ENCODE peak calls at places on chromosome 9, in ten cellular contexts. V, Z, C, X, I, O, J, G, D and K are unnamed samples.

GRCh38 chr9:8394341-8394740 is 594.8 kb upstream of the DMAC1 start:
- DNase-seq in D (no peak), X (no peak), C (no peak), O (no peak), V (no peak), G (no peak), Z (no peak), I (no peak), J (no peak), K (no peak)

GRCh38 chr9:31142456-31142855 is 1242.0 kb upstream of the ACO1 start:
- DNase-seq in G (no peak), J (no peak), D (no peak), O (no peak), V (no peak), C (no peak), Z (no peak), I (no peak), X (no peak), K (no peak)

GRCh38 chr9:107975426-107976010 is 485.9 kb upstream of the KLF4 start:
- DNase-seq in J (no peak), V (no peak), O (no peak), I (peak), C (no peak), G (peak), D (no peak), X (no peak), Z (no peak), K (no peak)

GRCh38 chr9:127007638-127008037 is 93.1 kb downstream of the RALGPS1 start:
- DNase-seq in J (no peak), Z (no peak), X (no peak), C (no peak), D (no peak), V (no peak), I (no peak), O (no peak), G (no peak), K (no peak)

GRCh38 chr9:26833792-26834191 is 58.8 kb downstream of the CAAP1 start:
- DNase-seq in O (no peak), C (no peak), I (peak), Z (no peak), D (no peak), X (peak), V (no peak), J (no peak), G (no peak), K (peak)

GRCh38 chr9:120985759-120986353 is 59.3 kb upstream of the TRAF1 start:
- DNase-seq in I (no peak), Z (peak), O (no peak), X (peak), G (peak), V (no peak), J (peak), C (peak), D (peak), K (peak)

GRCh38 chr9:14307989-14308750 is 5.8 kb downstream of the NFIB start:
- DNase-seq in J (peak), V (no peak), X (no peak), D (no peak), Z (no peak), I (no peak), G (peak), O (no peak), C (no peak), K (no peak)

GRCh38 chr9:104144336-104144735 is 50.2 kb downstream of the SMC2 start:
- DNase-seq in Z (no peak), G (no peak), O (no peak), J (peak), I (no peak), X (no peak), C (no peak), V (no peak), D (no peak), K (peak)

GRCh38 chr9:126957687-126958053 is 43.1 kb downstream of the RALGPS1 start:
- DNase-seq in Z (no peak), J (peak), C (peak), O (no peak), D (no peak), I (no peak), G (peak), X (no peak), V (no peak), K (peak)

GRCh38 chr9:20276762-20277161 is 345.5 kb downstream of the MLLT3 start:
- DNase-seq in Z (no peak), D (no peak), V (no peak), C (no peak), G (no peak), O (no peak), I (no peak), J (no peak), X (no peak), K (no peak)

GRCh38 chr9:32004431-32005076 is 379.9 kb upstream of the ACO1 start:
- DNase-seq in V (no peak), O (no peak), J (no peak), I (no peak), X (no peak), D (no peak), Z (no peak), G (peak), C (no peak), K (no peak)

GRCh38 chr9:77475641-77476473 is 172.3 kb downstream of the GNA14 start:
- DNase-seq in O (no peak), D (no peak), I (no peak), X (peak), Z (no peak), J (peak), C (peak), V (no peak), G (peak), K (no peak)

GRCh38 chr9:72322259-72322658 is 42.7 kb downstream of the ZFAND5 start:
- DNase-seq in J (no peak), D (no peak), X (no peak), Z (no peak), V (no peak), O (no peak), G (no peak), I (no peak), C (no peak), K (no peak)

GRCh38 chr9:102225806-102226441 is 487.5 kb upstream of the GRIN3A start:
- DNase-seq in X (no peak), V (no peak), O (no peak), G (no peak), J (peak), D (no peak), I (no peak), C (peak), Z (no peak), K (no peak)

GRCh38 chr9:85212209-85212608 is 529.5 kb downstream of the AGTPBP1 start:
- DNase-seq in G (peak), X (no peak), D (no peak), I (no peak), Z (no peak), O (no peak), C (peak), V (no peak), J (no peak), K (peak)

GRCh38 chr9:114930063-114930812 is at the start of gene TNFSF8:
- DNase-seq in O (no peak), D (no peak), J (no peak), G (no peak), X (no peak), V (no peak), C (no peak), I (no peak), Z (no peak), K (no peak)

GRCh38 chr9:98215821-98216220 is 23.4 kb upstream of the CORO2A start:
- DNase-seq in G (peak), D (no peak), Z (peak), I (no peak), J (peak), V (no peak), C (no peak), X (peak), O (no peak), K (no peak)

GRCh38 chr9:126397056-126397455 is 70.4 kb downstream of the MVB12B start:
- DNase-seq in D (no peak), I (no peak), Z (no peak), J (no peak), C (no peak), O (no peak), X (no peak), G (no peak), V (peak), K (no peak)

GRCh38 chr9:98010450-98010849 is 27.3 kb downstream of the ANP32B start:
- DNase-seq in C (peak), Z (no peak), O (no peak), J (peak), G (peak), V (no peak), X (peak), I (no peak), D (no peak), K (peak)

GRCh38 chr9:134321957-134322741 is 4.1 kb upstream of the RXRA start:
- DNase-seq in Z (peak), X (no peak), C (no peak), I (no peak), J (no peak), G (no peak), D (no peak), V (no peak), O (no peak), K (no peak)

GRCh38 chr9:15142903-15143534 is 164.0 kb downstream of the TTC39B start:
- DNase-seq in X (peak), C (peak), Z (no peak), O (no peak), I (no peak), G (peak), D (no peak), V (no peak), J (peak), K (peak)

GRCh38 chr9:87615547-87616148 is 110.3 kb upstream of the CTSL start:
- DNase-seq in O (no peak), G (peak), Z (no peak), I (no peak), X (no peak), D (no peak), C (no peak), V (no peak), J (peak), K (no peak)

GRCh38 chr9:89391585-89391984 is 73.3 kb downstream of the SECISBP2 start:
- DNase-seq in I (no peak), G (no peak), Z (no peak), J (no peak), V (no peak), D (no peak), O (no peak), C (no peak), X (no peak), K (no peak)

GRCh38 chr9:99431103-99431502 is 209.0 kb downstream of the SEC61B start:
- DNase-seq in V (no peak), Z (no peak), G (peak), I (no peak), D (no peak), X (no peak), O (no peak), C (peak), J (peak), K (no peak)

GRCh38 chr9:38689678-38690077 is 30.3 kb downstream of the FAM240B start:
- DNase-seq in G (peak), V (no peak), D (no peak), J (peak), O (no peak), I (peak), X (peak), Z (no peak), C (no peak), K (no peak)

GRCh38 chr9:5614985-5615384 is 13.9 kb upstream of the RIC1 start:
- DNase-seq in V (no peak), O (no peak), X (peak), I (no peak), Z (no peak), D (no peak), J (no peak), G (no peak), C (no peak), K (no peak)

GRCh38 chr9:112378441-112379176 is 1.3 kb upstream of the HSDL2 start:
- DNase-seq in G (no peak), O (no peak), C (peak), J (peak), Z (no peak), V (peak), I (no peak), D (no peak), X (no peak), K (peak)

GRCh38 chr9:69056416-69056815 is 20.9 kb downstream of the FXN start:
- DNase-seq in G (no peak), I (no peak), Z (no peak), J (no peak), X (no peak), O (no peak), C (no peak), D (no peak), V (no peak), K (no peak)

GRCh38 chr9:121744687-121745395 is 93.4 kb downstream of the DAB2IP start:
- DNase-seq in I (no peak), O (no peak), C (peak), V (no peak), Z (no peak), J (peak), G (no peak), D (no peak), X (peak), K (no peak)

GRCh38 chr9:88256216-88256615 is 117.9 kb upstream of the SPATA31C2 start:
- DNase-seq in J (no peak), X (no peak), C (no peak), G (no peak), V (no peak), Z (no peak), I (no peak), D (no peak), O (no peak), K (no peak)

GRCh38 chr9:4750021-4750673 is 9.1 kb upstream of the AK3 start:
- DNase-seq in J (peak), V (no peak), C (peak), G (peak), Z (no peak), D (no peak), I (no peak), O (no peak), X (peak), K (peak)

GRCh38 chr9:85600675-85601263 is 141.0 kb downstream of the AGTPBP1 start:
- DNase-seq in C (no peak), X (peak), J (no peak), I (no peak), O (no peak), Z (no peak), G (no peak), V (no peak), D (no peak), K (peak)

GRCh38 chr9:126002476-126003350 is 255.5 kb downstream of the PBX3 start:
- DNase-seq in C (no peak), D (no peak), X (no peak), O (no peak), I (no peak), Z (no peak), V (no peak), J (no peak), G (no peak), K (no peak)

GRCh38 chr9:103377667-103378066 is 382.5 kb downstream of the CYLC2 start:
- DNase-seq in G (no peak), X (no peak), J (no peak), V (no peak), C (no peak), I (no peak), O (no peak), D (no peak), Z (no peak), K (no peak)

GRCh38 chr9:78026416-78026815 is 5.2 kb downstream of the GNAQ start:
- DNase-seq in O (no peak), G (no peak), D (no peak), C (no peak), V (no peak), X (no peak), I (no peak), Z (no peak), J (peak), K (peak)

GRCh38 chr9:69923972-69924371 is 103.4 kb downstream of the CFAP95 start:
- DNase-seq in O (no peak), C (no peak), G (no peak), Z (no peak), X (peak), I (no peak), D (no peak), V (no peak), J (no peak), K (no peak)

GRCh38 chr9:70156729-70157128 is 102.0 kb upstream of the SMC5 start:
- DNase-seq in Z (no peak), I (no peak), C (no peak), G (peak), D (no peak), O (no peak), V (no peak), X (no peak), J (peak), K (no peak)

DNA sequence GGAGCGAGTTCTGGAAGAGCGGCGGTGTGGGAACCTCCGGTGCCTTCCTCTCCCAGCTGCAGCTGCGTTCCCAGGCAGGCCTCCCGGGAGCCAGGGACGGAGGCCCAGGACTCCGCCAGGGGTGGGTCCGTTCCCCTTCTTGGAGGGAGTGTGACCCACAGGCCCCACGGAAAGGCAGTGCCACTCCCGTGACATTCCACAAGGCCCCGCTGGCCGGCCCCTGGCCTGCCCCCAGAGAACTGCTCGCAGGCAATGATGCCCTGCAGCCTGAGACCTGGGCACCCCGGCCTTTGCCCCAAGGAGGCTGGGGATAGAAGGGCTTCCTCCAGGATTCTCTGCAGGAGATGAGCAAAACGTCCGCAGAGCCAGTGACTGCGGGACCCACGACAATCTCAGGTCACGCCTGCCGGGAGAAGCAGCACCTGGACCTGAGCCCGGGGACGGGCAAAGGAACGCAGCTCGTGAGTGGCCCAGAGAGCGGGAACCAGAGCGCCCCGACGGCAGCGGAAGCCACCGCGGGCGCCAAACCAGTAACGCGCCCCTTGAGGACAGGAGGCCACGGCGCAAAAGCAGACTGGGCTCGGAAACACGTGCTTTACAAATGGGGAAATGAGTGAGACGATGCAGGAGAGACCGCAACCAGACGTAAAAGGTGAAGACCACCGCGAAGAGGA is 9.3 kb downstream of the OBP2B start:
- DNase-seq in X (peak), Z (no peak), V (peak), I (no peak), D (no peak), O (no peak), C (no peak), G (no peak), J (peak), K (no peak)
- TF ChIP-seq CTCF in X (peak), Z (no peak), V (no peak), I (no peak), D (no peak), O (no peak), C (no peak), G (no peak), J (no peak), K (no peak)

GRCh38 chr9:129517006-129517405 is 103.9 kb downstream of the C9orf50 start:
- DNase-seq in V (no peak), I (no peak), D (no peak), G (no peak), C (no peak), X (no peak), Z (no peak), J (no peak), O (no peak), K (no peak)
- TF ChIP-seq CTCF in V (no peak), I (no peak), D (no peak), G (no peak), C (no peak), X (no peak), Z (no peak), J (no peak), O (no peak), K (no peak)

GRCh38 chr9:21395778-21396717 is 10.8 kb upstream of the IFNA2 start:
- DNase-seq in V (peak), O (no peak), C (no peak), G (peak), J (peak), D (no peak), I (no peak), Z (peak), X (peak), K (no peak)

GRCh38 chr9:21392270-21392669 is 7.1 kb upstream of the IFNA2 start:
- DNase-seq in G (peak), I (no peak), C (no peak), J (peak), V (no peak), D (no peak), O (no peak), Z (no peak), X (peak), K (peak)
- TF ChIP-seq CTCF in G (peak), I (no peak), C (peak), J (peak), V (no peak), D (peak), O (no peak), Z (no peak), X (no peak), K (peak)

GRCh38 chr9:133090187-133090586 is 28.4 kb downstream of the CEL start:
- DNase-seq in I (no peak), G (no peak), O (no peak), D (no peak), X (no peak), V (no peak), J (no peak), Z (no peak), C (no peak), K (no peak)

GRCh38 chr9:133098871-133099270 is 22.2 kb downstream of the RALGDS start:
- DNase-seq in V (no peak), D (no peak), J (no peak), I (no peak), Z (no peak), G (no peak), X (no peak), C (no peak), O (no peak), K (no peak)

GRCh38 chr9:133098104-133098754 is 22.8 kb downstream of the RALGDS start:
- DNase-seq in J (no peak), C (no peak), X (no peak), V (no peak), G (no peak), O (no peak), D (no peak), Z (no peak), I (peak), K (no peak)

GRCh38 chr9:133090752-133091325 is 29.1 kb downstream of the CEL start:
- DNase-seq in G (no peak), I (no peak), O (no peak), J (no peak), D (no peak), Z (no peak), X (no peak), C (no peak), V (no peak), K (no peak)

GRCh38 chr9:133094842-133095393 is 26.1 kb downstream of the RALGDS start:
- DNase-seq in Z (no peak), C (no peak), O (no peak), D (no peak), V (no peak), J (no peak), I (no peak), X (no peak), G (no peak), K (no peak)
- TF ChIP-seq CTCF in Z (peak), C (no peak), O (no peak), D (no peak), V (no peak), J (no peak), I (no peak), X (no peak), G (no peak), K (no peak)

GRCh38 chr9:131395745-131396479 is 2.0 kb downstream of the PRRC2B start:
- DNase-seq in D (no peak), J (no peak), O (no peak), C (no peak), V (no peak), G (no peak), Z (no peak), X (no peak), I (no peak), K (peak)

GRCh38 chr9:131394464-131395026 is 659 bp downstream of the PRRC2B start:
- DNase-seq in V (peak), J (peak), D (no peak), O (no peak), X (peak), I (peak), Z (peak), G (peak), C (no peak), K (no peak)

GRCh38 chr9:131391504-131391903 is 2.4 kb upstream of the PRRC2B start:
- DNase-seq in G (no peak), O (no peak), J (no peak), Z (no peak), D (no peak), V (no peak), X (no peak), C (no peak), I (no peak), K (no peak)

GRCh38 chr9:131395027-131395744 is 1.3 kb downstream of the PRRC2B start:
- DNase-seq in X (peak), J (peak), G (no peak), D (no peak), V (peak), C (no peak), O (no peak), I (no peak), Z (no peak), K (peak)

DNA sequence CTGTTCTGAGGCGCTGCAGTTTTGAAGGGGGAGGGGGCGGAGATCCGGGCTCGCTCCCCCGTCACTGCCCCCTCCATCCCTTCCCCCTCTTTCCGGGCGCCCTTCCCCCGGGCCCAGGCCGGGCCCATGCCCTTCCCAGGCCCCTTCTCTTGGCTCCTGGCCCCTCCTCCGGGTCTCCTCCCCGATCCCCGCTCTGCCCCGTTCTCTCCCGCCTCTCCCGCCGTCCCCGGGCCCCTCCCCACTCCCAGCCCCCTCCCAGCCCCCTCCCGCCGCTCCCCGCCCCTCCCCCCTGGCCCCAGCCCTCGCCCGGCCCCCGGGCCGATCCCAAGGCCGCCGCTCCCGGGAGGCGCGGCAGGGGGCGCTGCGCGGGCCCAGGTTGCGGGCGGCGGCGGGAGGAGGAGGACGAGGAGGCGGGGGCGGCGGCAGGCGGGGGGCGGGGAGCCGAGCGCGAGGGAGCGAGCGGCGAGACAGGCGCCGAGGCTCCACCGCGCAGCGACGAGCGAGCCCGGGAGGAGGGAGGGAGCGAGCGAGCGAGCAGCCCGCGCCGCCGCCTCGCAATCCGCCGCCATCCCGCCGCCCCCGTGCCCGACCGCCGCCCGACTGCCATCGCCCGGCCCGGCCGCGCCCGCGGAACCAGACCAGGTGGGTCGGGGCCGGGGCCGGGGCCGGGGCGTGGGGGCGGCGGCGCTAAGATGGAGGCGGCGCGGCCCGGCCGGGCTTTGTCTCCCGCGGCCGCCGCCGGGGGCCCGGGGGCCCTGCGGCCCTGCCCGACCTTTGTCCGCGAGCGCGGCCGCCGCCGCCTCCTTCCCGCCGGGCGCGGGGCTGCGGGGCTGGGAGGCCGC is at the start of gene PRRC2B:
- DNase-seq in I (peak), J (peak), D (no peak), C (peak), V (peak), G (peak), X (peak), Z (peak), O (no peak), K (peak)
- TF ChIP-seq CTCF in I (peak), J (peak), D (peak), C (peak), V (no peak), G (no peak), X (peak), Z (no peak), O (no peak), K (peak)